ENCODE peak calls at places on chromosomes 13 and 19, in six cellular contexts. J is psoas muscle, M is neural crest cell, I is dorsolateral prefrontal cortex, D is left ventricle myocardium inferior, X is ovary. S is an unnamed sample.

GRCh38 chr19:31135841-31136240 is 213.4 kb downstream of the TSHZ3 start:
- DNase-seq in X (no peak), D (no peak), M (no peak), I (no peak), J (no peak), S (no peak)

GRCh38 chr13:28336193-28336657 is 158.7 kb downstream of the FLT1 start:
- DNase-seq in J (no peak), I (no peak), D (peak; percentile 25), X (no peak), M (no peak), S (no peak)

GRCh38 chr13:83881917-83882625 is at the start of gene SLITRK1:
- DNase-seq in M (peak; percentile 93), J (peak; percentile 20), X (no peak), D (no peak), I (peak; percentile 84), S (peak; percentile 91)

GRCh38 chr13:76481738-76482137 is 404.5 kb downstream of the KCTD12 start:
- DNase-seq in M (no peak), D (no peak), J (no peak), I (no peak), X (no peak), S (no peak)

GRCh38 chr19:51138549-51138979 is 3.5 kb upstream of the SIGLEC7 start:
- DNase-seq in D (peak; percentile 58), X (no peak), J (peak; percentile 35), M (no peak), I (no peak), S (no peak)

GRCh38 chr13:36736119-36736726 is 62.4 kb downstream of the SERTM1 start:
- DNase-seq in J (no peak), D (no peak), X (no peak), M (peak; percentile 65), I (no peak), S (peak; percentile 30)

GRCh38 chr13:30235206-30235605 is 72.1 kb downstream of the KATNAL1 start:
- DNase-seq in J (no peak), I (no peak), X (no peak), M (no peak), D (no peak), S (no peak)

GRCh38 chr19:35959040-35959967 is 23.1 kb downstream of the LRFN3 start:
- DNase-seq in J (peak; percentile 33), D (peak; percentile 51), M (no peak), X (no peak), I (peak; percentile 67), S (no peak)

GRCh38 chr13:99276706-99277105 is 18.5 kb upstream of the GPR18 start:
- DNase-seq in D (no peak), M (no peak), X (no peak), I (no peak), J (no peak), S (no peak)

GRCh38 chr13:20340759-20341161 is 108.6 kb upstream of the GJB6 start:
- DNase-seq in J (peak; percentile 63), M (no peak), X (no peak), I (no peak), D (no peak), S (no peak)

GRCh38 chr19:32988724-32989123 is 16.7 kb downstream of the FAAP24 start:
- DNase-seq in D (no peak), X (no peak), J (no peak), M (no peak), I (no peak), S (no peak)

GRCh38 chr19:7153008-7153407 is 83.5 kb downstream of the ZNF557 start:
- DNase-seq in D (no peak), X (no peak), M (no peak), I (no peak), J (no peak), S (no peak)

GRCh38 chr13:60584976-60585375 is 188.0 kb downstream of the TDRD3 start:
- DNase-seq in J (no peak), M (peak; percentile 26), I (no peak), D (no peak), X (no peak), S (no peak)

GRCh38 chr19:42191855-42192254 is 25.6 kb downstream of the DEDD2 start:
- DNase-seq in J (no peak), D (no peak), M (no peak), X (no peak), I (no peak), S (no peak)

GRCh38 chr19:16457195-16457953 is 14.4 kb downstream of the EPS15L1 start:
- DNase-seq in J (peak; percentile 49), M (peak; percentile 36), D (peak; percentile 55), I (no peak), X (peak; percentile 84), S (no peak)

GRCh38 chr13:42553098-42554046 is 20.6 kb upstream of the TNFSF11 start:
- DNase-seq in J (no peak), X (no peak), M (no peak), D (no peak), I (no peak), S (no peak)

GRCh38 chr19:17479325-17479791 is 9.0 kb downstream of the SLC27A1 start:
- DNase-seq in J (no peak), D (no peak), I (no peak), X (no peak), M (no peak), S (no peak)

GRCh38 chr13:38520041-38520440 is 166.8 kb upstream of the FREM2 start:
- DNase-seq in X (no peak), D (no peak), M (no peak), I (no peak), J (no peak), S (no peak)
- TF ChIP-seq CTCF in X (no peak), D (no peak), M (no peak), I (no peak), J (no peak), S (no peak)

DNA sequence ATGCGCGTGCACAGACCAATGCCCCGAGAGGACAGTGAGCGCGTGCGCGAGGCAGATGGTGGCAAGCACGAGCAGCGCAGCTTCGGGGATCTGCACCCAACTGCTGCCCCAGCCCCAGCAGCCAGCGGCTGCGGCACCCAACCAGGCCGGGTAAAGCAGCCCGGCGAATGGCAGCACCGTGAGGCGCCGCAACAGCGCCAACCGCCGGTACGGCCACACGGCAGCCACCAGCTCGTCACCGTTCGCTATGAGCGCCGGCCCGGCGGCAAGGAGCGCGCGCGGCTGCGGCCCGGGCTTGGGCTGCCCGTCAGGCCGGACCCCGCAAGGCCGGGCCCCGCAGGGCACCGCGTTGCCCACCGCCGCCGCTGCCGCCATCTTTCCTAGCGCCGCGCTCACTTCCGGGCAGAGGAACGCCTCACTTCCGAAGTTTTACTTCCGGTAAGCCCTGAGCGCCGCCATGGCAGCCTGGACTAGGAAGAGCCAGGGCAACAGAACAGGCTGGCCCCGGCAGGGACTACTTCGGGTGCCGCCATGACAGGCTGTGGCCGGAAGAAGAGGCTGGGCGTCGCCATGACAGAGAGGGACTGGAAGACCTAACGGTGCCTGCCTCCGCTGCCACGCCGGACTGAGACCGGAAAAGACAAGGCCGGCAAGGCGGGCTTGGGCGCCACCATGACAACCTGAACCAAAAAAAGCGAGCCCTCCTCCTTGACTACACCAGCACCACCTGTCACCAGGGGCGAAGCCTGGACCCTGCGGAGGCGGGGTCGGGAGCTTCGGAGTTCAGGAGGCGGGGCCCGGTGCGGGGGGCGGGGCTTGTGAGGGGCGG is at the start of gene ATP13A1:
- DNase-seq in I (peak; percentile 96), M (peak; percentile 87), D (peak; percentile 95), X (peak; percentile 97), J (peak; percentile 96), S (peak; percentile 90)
- TF ChIP-seq CTCF in I (no peak), M (peak; percentile 40), D (peak; percentile 42), X (no peak), J (peak; percentile 23), S (peak; percentile 34)

DNA sequence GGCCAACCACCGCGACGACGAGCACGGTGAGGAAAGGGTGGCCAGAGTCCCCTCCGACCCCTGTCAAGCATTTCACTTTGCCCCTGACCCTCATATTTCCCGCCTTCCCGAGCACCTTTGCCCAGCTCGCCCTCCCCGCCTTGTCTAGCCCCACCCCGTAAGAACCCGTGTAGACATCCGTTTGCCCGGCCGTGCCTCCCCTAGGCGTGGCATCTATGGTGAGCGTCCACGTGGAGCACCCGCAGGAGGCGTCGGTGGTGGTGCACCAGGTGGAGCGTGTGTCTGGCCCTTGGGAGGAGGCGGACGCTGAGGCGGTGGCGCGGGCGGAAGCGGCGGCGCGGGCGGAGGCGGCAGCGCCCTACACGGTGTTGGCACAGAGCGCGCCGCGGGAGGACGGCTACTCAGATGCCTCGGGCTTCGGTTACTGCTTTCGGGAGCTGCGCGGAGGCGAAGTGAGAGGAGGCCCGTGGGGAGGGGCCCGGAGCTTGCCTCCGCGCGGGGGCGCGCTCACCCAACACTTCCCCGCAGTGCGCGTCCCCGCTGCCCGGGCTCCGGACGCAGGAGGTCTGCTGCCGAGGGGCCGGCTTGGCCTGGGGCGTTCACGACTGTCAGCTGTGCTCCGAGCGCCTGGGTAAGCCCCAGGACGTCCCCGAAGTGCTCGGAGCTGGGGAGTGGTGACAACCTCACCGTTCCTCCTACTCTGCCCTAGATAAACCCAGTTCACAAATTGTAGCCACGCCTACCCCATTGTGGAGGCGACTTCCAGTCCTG is 4.2 kb downstream of the LTBP4 start:
- DNase-seq in D (peak; percentile 72), I (no peak), X (peak; percentile 85), J (peak; percentile 72), M (no peak), S (no peak)
- TF ChIP-seq CTCF in D (peak; percentile 34), I (peak; percentile 51), X (no peak), J (peak; percentile 4), M (no peak), S (peak; percentile 8)

GRCh38 chr19:11460207-11460606 is 20.6 kb downstream of the ELAVL3 start:
- DNase-seq in I (no peak), D (no peak), X (no peak), M (no peak), J (no peak), S (no peak)
- TF ChIP-seq CTCF in I (no peak), D (peak; percentile 23), X (no peak), M (peak; percentile 28), J (no peak), S (peak; percentile 29)